ENCODE peak calls at places on chromosomes 12 and 14, in six cellular contexts. T is AG04450; P is stimulated activated CD4-positive, alpha-beta T cell treated with anti-CD3 and anti-CD28 coated beads, Interleukin-1b, Interleukin-23, amount 100 ng/mL, for 24 hours; K is astrocyte; V is T1000; H is EH. Z is an unnamed sample.

GRCh38 chr12:19482551-19483109 is 43.3 kb downstream of the AEBP2 start:
- DNase-seq in V (no peak), K (no peak), P (peak), H (no peak), T (no peak), Z (peak)

GRCh38 chr14:52703225-52703624 is 3.8 kb upstream of the PSMC6 start:
- DNase-seq in H (peak), T (peak), V (peak), K (peak), P (no peak), Z (no peak)

GRCh38 chr12:121252712-121253345 is 42.9 kb downstream of the P2RX4 start:
- DNase-seq in H (no peak), P (no peak), V (no peak), K (no peak), T (no peak), Z (no peak)

GRCh38 chr14:22474730-22475351 is 114.2 kb downstream of the DAD1 start:
- DNase-seq in H (peak), K (peak), T (no peak), V (no peak), P (no peak), Z (no peak)

GRCh38 chr12:116280590-116281290 is 3.2 kb upstream of the MED13L start:
- DNase-seq in P (no peak), H (no peak), K (no peak), V (no peak), T (no peak), Z (no peak)

GRCh38 chr12:694734-695503 is 31.7 kb upstream of the NINJ2 start:
- DNase-seq in P (no peak), K (no peak), T (no peak), V (no peak), H (no peak), Z (no peak)

GRCh38 chr14:103840016-103840415 is 7.4 kb downstream of the PPP1R13B start:
- DNase-seq in P (no peak), K (no peak), V (no peak), H (no peak), T (no peak), Z (no peak)

GRCh38 chr12:125652689-125653088 is 587.5 kb downstream of the AACS start:
- DNase-seq in V (no peak), H (no peak), P (no peak), K (no peak), T (no peak), Z (no peak)

GRCh38 chr14:93049867-93050331 is 65.8 kb downstream of the ITPK1 start:
- DNase-seq in V (no peak), P (no peak), K (no peak), H (peak), T (no peak), Z (no peak)

GRCh38 chr14:39006721-39007410 is 96.2 kb downstream of the SEC23A start:
- DNase-seq in K (peak), V (no peak), H (peak), P (no peak), T (peak), Z (no peak)

GRCh38 chr12:101570022-101570421 is 24.7 kb upstream of the MYBPC1 start:
- DNase-seq in H (peak), T (peak), K (peak), V (no peak), P (no peak), Z (peak)

GRCh38 chr14:28756896-28757570 is 9.6 kb upstream of the FOXG1 start:
- DNase-seq in H (peak), P (no peak), K (peak), T (no peak), V (peak), Z (peak)

GRCh38 chr14:23570806-23571483 is 3.4 kb upstream of the AP1G2 start:
- DNase-seq in V (no peak), H (no peak), P (no peak), T (no peak), K (no peak), Z (no peak)

GRCh38 chr14:104385189-104386135 is 194.1 kb upstream of the C14orf180 start:
- DNase-seq in H (no peak), K (no peak), P (no peak), T (no peak), V (no peak), Z (no peak)

GRCh38 chr14:51939727-51940126 is 49.6 kb upstream of the RTRAF start:
- DNase-seq in P (no peak), H (no peak), V (no peak), T (no peak), K (no peak), Z (no peak)

GRCh38 chr14:56180754-56181542 is 62.7 kb downstream of the PELI2 start:
- DNase-seq in H (no peak), K (no peak), P (no peak), T (no peak), V (no peak), Z (no peak)

GRCh38 chr12:116687888-116688287 is 50.0 kb downstream of the SPRING1 start:
- DNase-seq in T (no peak), K (no peak), P (peak), H (peak), V (no peak), Z (peak)

GRCh38 chr12:132651444-132652100 is 33.0 kb downstream of the P2RX2 start:
- DNase-seq in H (peak), P (no peak), T (no peak), K (no peak), V (no peak), Z (no peak)

GRCh38 chr12:106480259-106480658 is 102.5 kb upstream of the RFX4 start:
- DNase-seq in H (no peak), P (no peak), V (no peak), K (no peak), T (no peak), Z (no peak)

GRCh38 chr12:109178532-109178931 is 62.1 kb downstream of the ACACB start:
- DNase-seq in K (no peak), P (no peak), T (no peak), V (no peak), H (no peak), Z (no peak)

GRCh38 chr14:91059576-91060471 is 617 bp downstream of the RPS6KA5 start:
- DNase-seq in P (peak), V (peak), T (no peak), K (no peak), H (peak), Z (peak)

GRCh38 chr12:4286771-4287317 is 13.3 kb downstream of the CCND2 start:
- DNase-seq in H (no peak), T (no peak), V (no peak), K (no peak), P (no peak), Z (no peak)

GRCh38 chr12:3252416-3252815 is 175.2 kb downstream of the TSPAN9 start:
- DNase-seq in V (no peak), K (peak), T (peak), P (no peak), H (no peak), Z (no peak)

GRCh38 chr14:85531141-85531593 is 1.2 kb downstream of the FLRT2 start:
- DNase-seq in H (peak), K (peak), P (no peak), V (peak), T (no peak), Z (peak)

GRCh38 chr12:40202095-40203059 is 22.4 kb upstream of the LRRK2 start:
- DNase-seq in H (no peak), K (no peak), P (no peak), T (no peak), V (no peak), Z (no peak)

GRCh38 chr12:96091833-96092232 is 56.4 kb upstream of the LTA4H start:
- DNase-seq in K (no peak), T (no peak), V (no peak), H (peak), P (no peak), Z (no peak)

GRCh38 chr14:78412475-78412874 is 242.3 kb downstream of the NRXN3 start:
- DNase-seq in T (no peak), K (no peak), H (no peak), P (no peak), V (no peak), Z (no peak)

GRCh38 chr12:108129017-108129812 is at the start of gene WSCD2:
- DNase-seq in P (no peak), V (no peak), T (no peak), H (peak), K (no peak), Z (peak)

Z was measured in SK-N-SH.